ENCODE peak calls at places on chromosomes 13 and 19, in five cellular contexts. P, E, R, X and J are unnamed samples.

GRCh38 chr19:35395762-35396199 is 24.9 kb downstream of the GPR42 start:
- DNase-seq in P (no peak), E (no peak), R (no peak), X (no peak), J (peak)

GRCh38 chr19:518292-519231 is 11.3 kb downstream of the TPGS1 start:
- DNase-seq in P (peak), E (no peak), R (peak), X (no peak), J (no peak)

GRCh38 chr19:41939861-41940442 is 11.7 kb upstream of the ERFL start:
- DNase-seq in P (peak), E (no peak), R (peak), X (no peak), J (no peak)

GRCh38 chr13:106212436-106213010 is 322.9 kb downstream of the EFNB2 start:
- DNase-seq in P (no peak), E (no peak), R (no peak), X (no peak), J (no peak)

GRCh38 chr13:43133792-43134191 is 110.4 kb downstream of the DNAJC15 start:
- DNase-seq in P (no peak), E (no peak), R (no peak), X (no peak), J (no peak)

GRCh38 chr13:109720758-109721184 is 65.6 kb downstream of the IRS2 start:
- DNase-seq in P (no peak), E (no peak), R (no peak), X (no peak), J (peak)

GRCh38 chr19:18282788-18283141 is 1.3 kb upstream of the JUND start:
- DNase-seq in P (no peak), E (no peak), R (no peak), X (no peak), J (peak)

GRCh38 chr19:17475541-17476115 is 5.3 kb downstream of the SLC27A1 start:
- DNase-seq in P (no peak), E (no peak), R (no peak), X (peak), J (peak)

GRCh38 chr19:5253403-5254110 is 87.1 kb downstream of the PTPRS start:
- DNase-seq in P (no peak), E (no peak), R (no peak), X (no peak), J (peak)

GRCh38 chr19:33497778-33498175 is 23.8 kb downstream of the PEPD start:
- DNase-seq in P (no peak), E (no peak), R (no peak), X (no peak), J (no peak)

GRCh38 chr13:114222461-114222968 is 12.2 kb upstream of the CDC16 start:
- DNase-seq in P (no peak), E (no peak), R (peak), X (no peak), J (peak)

GRCh38 chr19:8510589-8511115 is 3.3 kb downstream of the ZNF414 start:
- DNase-seq in P (no peak), E (no peak), R (no peak), X (no peak), J (no peak)

GRCh38 chr19:8512115-8512967 is 1.6 kb downstream of the ZNF414 start:
- DNase-seq in P (peak), E (no peak), R (peak), X (peak), J (peak)

GRCh38 chr19:8512991-8513686 is 828 bp downstream of the ZNF414 start:
- DNase-seq in P (no peak), E (no peak), R (no peak), X (no peak), J (no peak)

GRCh38 chr19:8513687-8514504 is at the start of gene ZNF414:
- DNase-seq in P (peak), E (peak), R (peak), X (peak), J (peak)

DNA sequence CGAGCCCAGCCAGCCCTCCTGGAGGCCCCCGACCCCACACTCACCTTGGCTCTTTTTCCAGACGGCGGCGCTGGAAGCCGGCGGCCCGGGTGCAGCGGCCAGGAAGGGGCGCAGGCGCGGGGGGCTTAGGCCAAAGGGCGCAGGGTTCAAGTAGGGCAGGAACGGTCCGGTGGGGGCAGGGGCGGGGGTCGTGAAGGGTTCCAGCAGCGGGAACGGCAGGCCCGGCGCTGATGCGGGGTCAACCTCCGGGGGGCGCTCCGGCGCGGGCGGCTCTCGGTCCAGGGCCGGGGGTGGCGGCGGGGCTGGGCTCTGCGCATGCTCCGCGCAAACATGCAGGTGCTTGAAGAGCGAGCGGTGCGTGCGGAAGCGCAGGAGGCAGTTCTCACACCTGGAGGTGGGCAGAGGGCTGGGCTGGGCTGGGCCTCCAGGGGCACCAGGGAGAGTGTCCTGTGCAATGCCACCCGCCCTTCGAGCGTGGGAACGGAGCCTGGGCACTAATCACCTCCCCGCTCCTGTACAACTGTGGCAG is 2.3 kb downstream of the ZNF414 start:
- DNase-seq in P (peak), E (no peak), R (no peak), X (peak), J (no peak)
- H3K27ac ChIP-seq in P (no peak), E (no peak), R (no peak), X (peak), J (no peak)

GRCh38 chr19:11201791-11202190 is 4.4 kb upstream of the KANK2 start:
- DNase-seq in P (no peak), E (no peak), R (no peak), X (no peak), J (no peak)

GRCh38 chr19:11200931-11201330 is 3.6 kb upstream of the KANK2 start:
- DNase-seq in P (no peak), E (no peak), R (no peak), X (no peak), J (no peak)

GRCh38 chr19:11198769-11199469 is 1.6 kb upstream of the KANK2 start:
- DNase-seq in P (no peak), E (no peak), R (no peak), X (no peak), J (no peak)

GRCh38 chr19:11199517-11199916 is 2.2 kb upstream of the KANK2 start:
- DNase-seq in P (no peak), E (no peak), R (no peak), X (no peak), J (no peak)

DNA sequence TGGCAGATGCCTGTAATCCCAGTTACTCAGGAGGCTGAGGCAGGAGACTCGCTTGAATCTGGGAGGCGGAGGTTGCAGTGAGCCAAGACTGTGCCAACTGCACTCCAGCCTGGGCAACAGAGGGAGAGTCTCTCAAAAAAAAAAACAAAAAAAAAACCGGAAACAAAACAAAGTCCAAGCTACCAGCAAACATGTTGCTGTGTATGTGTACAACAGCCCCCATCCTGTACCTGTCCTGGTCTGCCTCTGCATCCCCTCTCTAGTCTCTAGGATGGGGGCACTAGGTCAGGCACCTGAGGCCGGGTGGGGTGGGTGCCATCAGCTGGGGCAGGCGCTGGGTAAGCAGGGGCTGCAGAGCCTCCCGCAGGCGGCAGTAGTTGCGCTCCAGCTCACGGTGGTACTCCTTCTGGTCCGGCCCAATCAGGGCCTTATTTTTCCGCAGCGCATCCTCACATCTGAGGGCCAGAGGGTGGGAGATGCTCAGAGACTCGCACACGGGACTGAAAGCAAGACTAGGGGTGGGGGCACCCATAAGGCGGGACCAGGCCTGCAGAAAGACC is 2.8 kb upstream of the KANK2 start:
- DNase-seq in P (no peak), E (no peak), R (no peak), X (no peak), J (no peak)
- TF ChIP-seq ZNF274 in P (no peak), E (no peak), R (no peak), X (no peak), J (no peak)

GRCh38 chr19:7718668-7719067 is 13.2 kb downstream of the CLEC4G start:
- DNase-seq in P (no peak), E (no peak), R (no peak), X (no peak), J (no peak)
- H3K27ac ChIP-seq in P (no peak), E (peak), R (no peak), X (no peak), J (no peak)

GRCh38 chr19:57403737-57404537 is 7.0 kb upstream of the ZNF17 start:
- DNase-seq in P (no peak), E (no peak), R (no peak), X (no peak), J (peak)

GRCh38 chr19:57410748-57411671 is at the start of gene ZNF17:
- DNase-seq in P (peak), E (peak), R (peak), X (peak), J (peak)

GRCh38 chr19:57406516-57407123 is 4.3 kb upstream of the ZNF17 start:
- DNase-seq in P (peak), E (peak), R (peak), X (peak), J (peak)
- TF ChIP-seq ZNF274 in P (no peak), E (no peak), R (no peak), X (no peak), J (no peak)

GRCh38 chr19:56710437-56710836 is 38.9 kb upstream of the ZNF835 start:
- DNase-seq in P (no peak), E (no peak), R (no peak), X (no peak), J (no peak)
- H3K27ac ChIP-seq in P (no peak), E (no peak), R (no peak), X (no peak), J (no peak)

DNA sequence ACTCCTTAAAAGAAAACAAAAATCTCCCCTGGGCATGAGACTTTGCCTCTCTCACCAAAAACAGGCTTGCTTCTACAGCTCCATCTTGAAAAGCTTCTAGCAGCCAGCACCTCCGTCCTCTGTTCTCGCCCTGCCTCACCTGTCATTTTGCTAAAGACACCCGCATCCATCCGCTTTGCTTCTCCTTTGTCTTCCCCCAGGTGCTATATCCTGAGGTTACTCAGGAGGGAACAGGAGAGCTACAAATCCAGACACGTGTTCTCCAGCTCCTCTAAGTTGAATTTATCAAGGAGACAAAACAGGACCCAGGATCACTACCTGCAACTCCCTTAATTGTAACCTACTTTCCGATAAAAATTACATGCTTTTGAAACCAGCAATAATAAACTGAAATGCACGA is 221.3 kb downstream of the DCLK1 start:
- DNase-seq in P (peak), E (no peak), R (no peak), X (no peak), J (no peak)
- TF ChIP-seq ZNF274 in P (no peak), E (no peak), R (no peak), X (no peak), J (no peak)

GRCh38 chr13:101736551-101736950 is 284.1 kb downstream of the ITGBL1 start:
- DNase-seq in P (no peak), E (no peak), R (no peak), X (no peak), J (no peak)
- H3K27ac ChIP-seq in P (no peak), E (no peak), R (no peak), X (no peak), J (no peak)